ENCODE peak calls at places on chromosome 1, in six cellular contexts. X is HepG2, W is A673, Y is fibroblast of lung, F is K562, G is neural progenitor cell. J is an unnamed sample. For H3K4me1, the result is how much of the 10 kb centered on the place peaks cover.

GRCh38 chr1:145901312-145902021 is 8.4 kb downstream of the ITGA10 start:
- DNase-seq in X (no peak), W (no peak), Y (no peak), F (no peak), G (peak), J (no peak)

GRCh38 chr1:53265581-53265980 is 27.3 kb upstream of the MAGOH start:
- DNase-seq in X (no peak), W (no peak), Y (no peak), F (no peak), G (no peak), J (no peak)

GRCh38 chr1:178538192-178538916 is 25.4 kb downstream of the TEX35 start:
- DNase-seq in X (no peak), W (no peak), Y (peak), F (no peak), G (no peak), J (peak)

GRCh38 chr1:67624680-67625079 is 60.3 kb upstream of the GADD45A start:
- DNase-seq in X (no peak), W (no peak), Y (no peak), F (no peak), G (no peak), J (no peak)

GRCh38 chr1:228456252-228457016 is 30.7 kb upstream of the RNF187 start:
- DNase-seq in X (no peak), W (no peak), Y (no peak), F (no peak), G (no peak), J (no peak)

GRCh38 chr1:223700942-223701637 is 11.2 kb upstream of the CAPN2 start:
- DNase-seq in X (peak), W (peak), Y (peak), F (peak), G (no peak), J (peak)

GRCh38 chr1:32199043-32199716 is 1.2 kb upstream of the CCDC28B start:
- DNase-seq in X (no peak), W (no peak), Y (no peak), F (no peak), G (no peak), J (no peak)

GRCh38 chr1:11383553-11384169 is 95.3 kb upstream of the DISP3 start:
- DNase-seq in X (no peak), W (no peak), Y (no peak), F (no peak), G (no peak), J (no peak)

GRCh38 chr1:215887618-215888017 is 320.5 kb downstream of the KCTD3 start:
- DNase-seq in X (no peak), W (no peak), Y (no peak), F (no peak), G (no peak), J (no peak)

DNA sequence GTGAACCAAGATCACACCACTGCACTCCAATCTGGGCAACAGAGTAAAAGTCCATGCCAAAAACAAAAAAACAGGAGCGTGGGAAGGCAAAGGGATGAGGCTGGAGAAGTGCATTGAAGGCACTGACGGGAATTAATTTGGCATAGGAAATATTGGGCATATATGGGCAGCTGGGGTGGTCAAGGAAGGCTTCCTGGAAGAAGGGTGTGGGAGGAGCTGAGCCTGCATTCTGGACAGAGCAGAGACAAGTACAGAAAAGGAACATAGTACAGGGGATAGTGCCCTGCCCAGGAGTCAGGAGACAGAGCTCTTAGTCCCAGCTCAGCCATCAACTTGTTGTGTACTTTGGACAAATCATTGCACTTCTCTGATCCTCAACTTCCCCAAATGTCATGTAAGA is 11.7 kb downstream of the SDC3 start:
- DNase-seq in X (no peak), W (no peak), Y (no peak), F (no peak), G (no peak), J (no peak)
- H3K4me1 ChIP-seq in X (under half), W (under half), Y (under half), F (half or more), G (under half), J (under half)

GRCh38 chr1:18602533-18603211 is 28.0 kb upstream of the PAX7 start:
- DNase-seq in X (no peak), W (no peak), Y (no peak), F (no peak), G (no peak), J (no peak)

GRCh38 chr1:18606443-18607288 is 24.0 kb upstream of the PAX7 start:
- DNase-seq in X (no peak), W (no peak), Y (no peak), F (no peak), G (no peak), J (no peak)

GRCh38 chr1:18607289-18607760 is 23.3 kb upstream of the PAX7 start:
- DNase-seq in X (no peak), W (no peak), Y (no peak), F (no peak), G (no peak), J (no peak)

GRCh38 chr1:18599704-18600103 is 30.9 kb upstream of the PAX7 start:
- DNase-seq in X (no peak), W (no peak), Y (no peak), F (no peak), G (no peak), J (no peak)

DNA sequence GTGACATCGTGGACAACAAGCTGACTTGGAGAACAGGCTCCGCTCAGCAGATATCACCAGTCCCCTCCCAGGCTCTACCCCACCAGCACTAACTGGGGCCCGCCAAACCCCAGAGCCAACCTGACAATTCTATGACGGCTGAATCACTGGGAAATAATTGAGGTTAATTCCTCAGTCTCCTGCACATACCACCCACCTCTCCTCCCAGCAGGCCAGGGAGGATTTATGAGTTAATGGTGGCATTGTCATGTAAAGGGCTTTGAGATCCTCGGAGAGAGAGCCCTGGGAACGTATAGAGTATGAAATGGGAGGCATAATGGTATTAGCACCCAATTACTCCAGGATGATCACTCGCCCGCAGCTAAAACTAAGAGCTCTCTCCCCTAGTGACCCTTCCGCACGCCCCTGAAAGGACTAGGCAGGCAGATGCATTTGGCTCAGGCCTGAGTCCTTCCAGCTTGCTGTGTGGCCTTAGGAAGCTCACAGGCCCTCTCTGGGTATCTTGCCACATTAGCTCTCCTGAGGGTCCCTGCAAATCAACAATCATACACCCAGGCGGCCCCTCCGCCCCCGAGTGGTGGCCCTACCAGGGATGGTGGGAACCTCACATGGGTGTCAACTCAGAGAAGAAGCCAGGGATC is 27.3 kb upstream of the PAX7 start:
- DNase-seq in X (no peak), W (peak), Y (no peak), F (no peak), G (peak), J (no peak)
- TF ChIP-seq EZH2 in X (no peak), W (no peak), Y (no peak), F (no peak), G (no peak), J (no peak)

GRCh38 chr1:219692981-219693380 is 80.1 kb upstream of the ZC3H11B start:
- DNase-seq in X (no peak), W (no peak), Y (no peak), F (no peak), G (no peak), J (no peak)

GRCh38 chr1:219702551-219703215 is 89.8 kb upstream of the ZC3H11B start:
- DNase-seq in X (no peak), W (no peak), Y (peak), F (no peak), G (no peak), J (no peak)

GRCh38 chr1:219699870-219700269 is 87.0 kb upstream of the ZC3H11B start:
- DNase-seq in X (no peak), W (no peak), Y (peak), F (no peak), G (no peak), J (no peak)

GRCh38 chr1:219701453-219701852 is 88.5 kb upstream of the ZC3H11B start:
- DNase-seq in X (no peak), W (no peak), Y (no peak), F (no peak), G (no peak), J (no peak)

DNA sequence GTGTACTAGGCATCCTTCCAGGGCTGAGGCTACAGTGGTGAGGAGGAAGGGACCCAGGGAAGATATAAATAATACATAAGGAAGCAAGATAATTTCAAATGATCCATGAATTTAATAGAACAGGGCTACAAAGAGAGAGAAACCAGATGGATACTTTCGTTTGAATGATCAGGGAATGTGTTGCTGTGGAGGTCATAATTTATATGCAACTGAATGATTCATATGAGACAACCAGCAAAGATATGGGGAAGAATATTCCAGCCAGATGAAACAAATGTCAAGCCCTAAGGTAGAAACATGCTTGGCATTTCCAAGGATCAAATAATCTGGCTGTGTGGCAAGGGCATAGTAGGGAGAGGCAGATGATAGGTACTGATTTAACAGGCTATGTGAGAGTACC is 84.8 kb upstream of the ZC3H11B start:
- DNase-seq in X (no peak), W (no peak), Y (no peak), F (no peak), G (no peak), J (no peak)
- TF ChIP-seq CTCF in X (no peak), W (no peak), Y (no peak), F (no peak), G (no peak), J (no peak)

GRCh38 chr1:117150316-117150715 is 28.8 kb upstream of the TRIM45 start:
- DNase-seq in X (no peak), W (no peak), Y (peak), F (no peak), G (no peak), J (no peak)
- H3K4me1 ChIP-seq in X (under half), W (under half), Y (under half), F (under half), G (under half), J (under half)

GRCh38 chr1:165444897-165445370 is at the start of gene RXRG:
- DNase-seq in X (no peak), W (peak), Y (peak), F (no peak), G (peak), J (peak)
- TF ChIP-seq EZH2 in X (no peak), W (peak), Y (no peak), F (no peak), G (peak), J (peak)

GRCh38 chr1:155183775-155184221 is 10.1 kb downstream of the TRIM46 start:
- DNase-seq in X (no peak), W (no peak), Y (no peak), F (no peak), G (no peak), J (no peak)

GRCh38 chr1:155184351-155184811 is 10.7 kb downstream of the TRIM46 start:
- DNase-seq in X (no peak), W (no peak), Y (no peak), F (no peak), G (no peak), J (no peak)

GRCh38 chr1:155186266-155186954 is 12.8 kb downstream of the TRIM46 start:
- DNase-seq in X (no peak), W (no peak), Y (no peak), F (no peak), G (no peak), J (peak)

GRCh38 chr1:155185783-155186265 is 12.2 kb downstream of the TRIM46 start:
- DNase-seq in X (no peak), W (no peak), Y (no peak), F (no peak), G (no peak), J (no peak)

GRCh38 chr1:155184835-155185782 is 11.5 kb downstream of the TRIM46 start:
- DNase-seq in X (no peak), W (no peak), Y (no peak), F (no peak), G (no peak), J (peak)
- TF ChIP-seq CTCF in X (no peak), W (no peak), Y (no peak), F (no peak), G (no peak), J (no peak)

DNA sequence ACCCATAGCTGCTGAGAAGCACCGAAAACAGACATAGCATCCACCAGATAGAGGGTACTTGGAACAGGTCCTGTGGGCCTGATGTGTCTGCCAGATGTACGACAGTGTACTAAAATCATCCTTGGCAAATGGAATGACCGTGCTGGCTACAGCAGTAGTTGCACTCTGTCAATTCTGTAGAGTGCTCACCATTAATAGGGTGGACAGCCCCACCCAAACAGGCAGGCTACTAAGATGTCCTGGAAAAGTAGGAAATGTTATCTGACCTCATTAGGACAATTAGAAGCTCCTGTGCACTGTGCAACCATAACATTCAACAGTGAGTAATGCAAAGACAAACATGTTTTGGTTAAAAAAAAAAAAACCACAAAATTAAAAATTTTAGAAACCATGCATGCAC is 106.2 kb downstream of the PTPN14 start:
- DNase-seq in X (no peak), W (no peak), Y (peak), F (no peak), G (no peak), J (no peak)
- H3K4me1 ChIP-seq in X (under half), W (half or more), Y (under half), F (under half), G (under half), J (under half)

GRCh38 chr1:182787002-182787324 is 2.6 kb upstream of the NPL start:
- DNase-seq in X (no peak), W (no peak), Y (no peak), F (no peak), G (no peak), J (no peak)
- TF ChIP-seq EZH2 in X (no peak), W (no peak), Y (no peak), F (no peak), G (no peak), J (no peak)